ENCODE peak calls at places on chromosomes 12 and 14, in nine cellular contexts. N, T, A, G, P, V, C, L and X are unnamed samples.
A peak's percentile ranks its signal among the peaks of the same experiment; 100 is the strongest.

GRCh38 chr12:85920324-85920947 is 46.3 kb downstream of the NTS start:
- DNase-seq in N (no peak), T (peak; percentile 73), A (peak; percentile 34), G (no peak), P (peak; percentile 1), V (peak; percentile 6), C (no peak), L (no peak), X (no peak)

GRCh38 chr12:53230971-53231858 is 794 bp downstream of the RARG start:
- DNase-seq in N (no peak), T (peak; percentile 9), A (no peak), G (no peak), P (no peak), V (no peak), C (no peak), L (no peak), X (no peak)

GRCh38 chr12:116832353-116832752 is 48.9 kb downstream of the HRK start:
- DNase-seq in N (no peak), T (no peak), A (no peak), G (no peak), P (no peak), V (no peak), C (no peak), L (no peak), X (no peak)

GRCh38 chr12:18634382-18634781 is 103.4 kb downstream of the PLCZ1 start:
- DNase-seq in N (no peak), T (no peak), A (no peak), G (no peak), P (no peak), V (no peak), C (no peak), L (no peak), X (no peak)

GRCh38 chr12:54991992-54992377 is 7.4 kb upstream of the TESPA1 start:
- DNase-seq in N (no peak), T (no peak), A (no peak), G (no peak), P (no peak), V (no peak), C (no peak), L (no peak), X (no peak)

GRCh38 chr12:62600038-62600437 is 133.4 kb downstream of the MON2 start:
- DNase-seq in N (no peak), T (peak; percentile 46), A (no peak), G (no peak), P (no peak), V (no peak), C (no peak), L (no peak), X (no peak)

GRCh38 chr12:64744422-64745258 is 14.6 kb downstream of the GNS start:
- DNase-seq in N (peak; percentile 36), T (no peak), A (no peak), G (no peak), P (peak; percentile 33), V (peak; percentile 39), C (no peak), L (no peak), X (no peak)

GRCh38 chr12:12704593-12705230 is 8.7 kb upstream of the GPR19 start:
- DNase-seq in N (peak; percentile 87), T (peak; percentile 96), A (peak; percentile 90), G (no peak), P (peak; percentile 88), V (peak; percentile 95), C (no peak), L (peak; percentile 64), X (no peak)

GRCh38 chr12:66365718-66366485 is 63.6 kb downstream of the HELB start:
- DNase-seq in N (no peak), T (no peak), A (no peak), G (no peak), P (no peak), V (peak; percentile 25), C (no peak), L (no peak), X (no peak)

GRCh38 chr12:57836442-57837375 is 9.8 kb downstream of the CTDSP2 start:
- DNase-seq in N (no peak), T (peak; percentile 84), A (peak; percentile 66), G (no peak), P (peak; percentile 67), V (peak; percentile 86), C (no peak), L (peak; percentile 92), X (no peak)

GRCh38 chr14:68942281-68943035 is 36.6 kb downstream of the ACTN1 start:
- DNase-seq in N (no peak), T (no peak), A (no peak), G (no peak), P (no peak), V (peak; percentile 48), C (no peak), L (no peak), X (no peak)

GRCh38 chr12:116053479-116054195 is 223.9 kb downstream of the MED13L start:
- DNase-seq in N (no peak), T (no peak), A (no peak), G (no peak), P (peak; percentile 84), V (peak; percentile 81), C (no peak), L (peak; percentile 62), X (no peak)

GRCh38 chr12:111440152-111440551 is 34.4 kb downstream of the SH2B3 start:
- DNase-seq in N (no peak), T (no peak), A (no peak), G (peak; percentile 62), P (no peak), V (no peak), C (no peak), L (no peak), X (no peak)

GRCh38 chr12:111437816-111438454 is 32.2 kb downstream of the SH2B3 start:
- DNase-seq in N (no peak), T (no peak), A (no peak), G (no peak), P (peak; percentile 86), V (peak; percentile 88), C (no peak), L (peak; percentile 77), X (no peak)

GRCh38 chr12:111439657-111440151 is 34.0 kb downstream of the SH2B3 start:
- DNase-seq in N (no peak), T (no peak), A (no peak), G (no peak), P (no peak), V (no peak), C (no peak), L (no peak), X (no peak)

GRCh38 chr12:111436811-111437210 is 31.1 kb downstream of the SH2B3 start:
- DNase-seq in N (no peak), T (no peak), A (no peak), G (no peak), P (no peak), V (no peak), C (no peak), L (no peak), X (no peak)

DNA sequence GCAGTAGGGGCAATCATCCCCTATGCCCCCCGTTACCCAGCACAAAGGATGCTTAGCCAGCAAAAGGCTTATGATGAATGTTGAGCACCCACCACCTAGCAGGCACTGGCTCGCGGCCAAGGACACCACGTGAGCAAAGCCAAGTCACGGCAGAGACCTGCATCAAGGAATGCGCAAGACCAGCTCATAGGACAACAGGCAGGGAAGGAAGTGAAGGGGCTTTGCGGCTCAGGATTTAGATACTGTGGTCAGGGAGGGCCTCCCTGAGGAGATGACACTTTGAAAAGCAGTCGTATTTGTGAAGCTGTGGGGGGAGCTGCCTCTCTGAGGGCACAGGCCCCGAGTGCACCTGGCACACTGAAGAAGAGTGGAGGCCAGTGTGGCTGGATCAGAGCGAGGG is 32.8 kb downstream of the SH2B3 start:
- DNase-seq in N (no peak), T (peak; percentile 37), A (no peak), G (no peak), P (peak; percentile 68), V (peak; percentile 51), C (peak; percentile 55), L (no peak), X (no peak)
- H3K27ac ChIP-seq in N (no peak overlapping the region), T (peak overlapping the region; percentile 26), A (no peak overlapping the region), G (peak overlapping the region; percentile 70), P (peak overlapping the region; percentile 71), V (peak overlapping the region; percentile 14), C (peak overlapping the region; percentile 93), L (peak overlapping the region; percentile 19), X (no peak overlapping the region)

GRCh38 chr14:99242238-99242637 is 29.8 kb downstream of the BCL11B start:
- DNase-seq in N (no peak), T (no peak), A (no peak), G (no peak), P (no peak), V (no peak), C (no peak), L (no peak), X (no peak)
- H3K27ac ChIP-seq in N (no peak overlapping the region), T (no peak overlapping the region), A (no peak overlapping the region), G (no peak overlapping the region), P (no peak overlapping the region), V (no peak overlapping the region), C (peak overlapping the region; percentile 97), L (no peak overlapping the region), X (peak overlapping the region; percentile 33)

GRCh38 chr12:11016937-11017336 is 5.5 kb downstream of the TAS2R19 start:
- DNase-seq in N (no peak), T (no peak), A (no peak), G (no peak), P (no peak), V (no peak), C (no peak), L (no peak), X (no peak)

GRCh38 chr12:11015775-11016430 is 6.5 kb downstream of the TAS2R19 start:
- DNase-seq in N (no peak), T (no peak), A (no peak), G (no peak), P (no peak), V (no peak), C (no peak), L (no peak), X (no peak)

DNA sequence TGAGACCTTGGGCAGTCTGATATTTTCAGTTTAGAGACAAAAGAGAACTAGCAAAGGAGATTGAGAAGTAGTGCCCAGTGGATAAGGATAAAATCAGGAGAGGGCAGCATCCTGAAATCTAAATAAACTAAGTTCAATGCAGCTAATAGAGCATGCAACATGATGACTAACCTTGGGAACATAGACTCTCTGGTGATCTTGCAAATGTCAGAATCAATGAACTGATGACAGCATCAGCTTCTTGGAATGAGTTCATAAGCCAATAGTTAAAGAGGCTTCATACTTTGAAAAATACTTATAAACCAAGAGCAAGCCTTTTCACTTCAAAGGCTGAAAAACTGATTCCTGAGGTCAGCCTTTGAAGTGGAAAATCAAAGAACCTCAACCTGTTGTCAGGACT is 8.2 kb downstream of the TAS2R19 start:
- DNase-seq in N (no peak), T (no peak), A (no peak), G (no peak), P (peak; percentile 1), V (peak; percentile 64), C (no peak), L (no peak), X (no peak)
- H3K27ac ChIP-seq in N (no peak overlapping the region), T (no peak overlapping the region), A (no peak overlapping the region), G (no peak overlapping the region), P (no peak overlapping the region), V (no peak overlapping the region), C (no peak overlapping the region), L (no peak overlapping the region), X (no peak overlapping the region)

DNA sequence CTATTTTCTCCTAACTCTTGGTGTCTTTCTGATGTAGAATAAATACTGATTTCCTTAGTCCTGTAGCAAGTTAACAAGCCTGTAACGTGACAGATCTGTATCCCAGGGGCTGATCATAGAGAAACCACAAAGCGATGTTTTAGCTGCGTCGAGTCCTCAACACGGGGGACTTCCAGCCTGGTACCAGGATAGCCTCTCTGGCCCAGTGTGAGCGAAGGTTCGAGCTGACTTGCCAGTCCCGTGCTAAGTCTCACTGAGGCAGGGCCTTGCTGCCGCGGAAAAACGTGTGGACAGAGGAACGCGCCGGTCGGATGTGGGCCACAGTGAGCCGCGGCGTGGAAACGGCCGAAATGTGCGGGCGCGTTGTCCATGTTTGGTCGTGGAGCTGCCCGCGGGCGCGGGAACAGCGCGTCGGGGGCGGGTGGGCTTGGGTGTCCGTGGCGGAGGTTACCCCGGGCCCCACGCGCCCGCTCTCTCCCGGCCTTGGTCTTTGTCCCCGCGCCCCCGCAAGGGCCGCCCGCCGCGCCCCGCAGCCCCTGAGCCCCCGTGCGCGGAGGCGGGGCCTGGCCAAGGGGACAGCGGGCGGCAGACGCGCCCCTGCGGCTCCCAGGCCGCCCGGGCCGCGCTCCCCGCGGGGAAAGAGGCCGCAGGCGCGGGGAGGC is 531 bp upstream of the EML1 start:
- DNase-seq in N (no peak), T (peak; percentile 44), A (peak; percentile 13), G (peak; percentile 78), P (peak; percentile 18), V (peak; percentile 20), C (no peak), L (peak; percentile 80), X (peak; percentile 29)
- H3K27ac ChIP-seq in N (peak overlapping the region; percentile 78), T (no peak overlapping the region), A (no peak overlapping the region), G (peak overlapping the region; percentile 93), P (peak overlapping the region; percentile 59), V (peak overlapping the region; percentile 73), C (no peak overlapping the region), L (peak overlapping the region; percentile 10), X (peak overlapping the region; percentile 73)